ENCODE peak calls at places on chromosome 19, in ten cellular contexts. M is CD8-positive, alpha-beta memory T cell; Z is NCI-H82; V is left cardiac atrium; X is HEK293T; A is stimulated activated CD4-positive, alpha-beta T cell treated with anti-CD3 and anti-CD28 coated beads, Interleukin-4, amount 100 ng/mL, for 48 hours; D is LHCN-M2; K is progenitor cell of endocrine pancreas; U is KG1; R is NCI-H510A. I is an unnamed sample.

GRCh38 chr19:13902993-13903555 is 2.8 kb downstream of the BRME1 start:
- DNase-seq in M (no peak), Z (peak; percentile 60), V (no peak), X (no peak), A (no peak), D (no peak), K (no peak), U (peak; percentile 22), R (no peak), I (no peak)

GRCh38 chr19:588093-588742 is 1.5 kb upstream of the HCN2 start:
- DNase-seq in M (peak; percentile 58), Z (peak; percentile 77), V (peak; percentile 82), X (peak; percentile 79), A (peak; percentile 64), D (peak; percentile 77), K (peak; percentile 41), U (peak; percentile 48), R (peak; percentile 83), I (peak; percentile 70)

GRCh38 chr19:47729799-47730520 is 15.4 kb upstream of the NOP53 start:
- DNase-seq in M (no peak), Z (peak; percentile 87), V (peak; percentile 88), X (peak; percentile 82), A (peak; percentile 75), D (no peak), K (peak; percentile 34), U (peak; percentile 75), R (no peak), I (peak; percentile 36)

GRCh38 chr19:39865186-39865585 is 19.0 kb upstream of the FBL start:
- DNase-seq in M (no peak), Z (no peak), V (no peak), X (no peak), A (no peak), D (no peak), K (no peak), U (no peak), R (no peak), I (no peak)

GRCh38 chr19:35169226-35169995 is 14.9 kb downstream of the FXYD5 start:
- DNase-seq in M (no peak), Z (no peak), V (no peak), X (no peak), A (no peak), D (no peak), K (no peak), U (no peak), R (no peak), I (no peak)

GRCh38 chr19:3509566-3509989 is 3.5 kb downstream of the FZR1 start:
- DNase-seq in M (no peak), Z (no peak), V (no peak), X (no peak), A (peak; percentile 35), D (peak; percentile 78), K (no peak), U (no peak), R (no peak), I (no peak)

GRCh38 chr19:41195675-41196497 is 2.9 kb downstream of the CYP2S1 start:
- DNase-seq in M (no peak), Z (no peak), V (no peak), X (no peak), A (no peak), D (peak; percentile 77), K (no peak), U (no peak), R (no peak), I (no peak)

GRCh38 chr19:38430931-38431330 is 2.6 kb upstream of the RYR1 start:
- DNase-seq in M (no peak), Z (no peak), V (no peak), X (no peak), A (no peak), D (no peak), K (no peak), U (no peak), R (no peak), I (no peak)

GRCh38 chr19:11324748-11325389 is 14.6 kb downstream of the RAB3D start:
- DNase-seq in M (no peak), Z (no peak), V (no peak), X (no peak), A (no peak), D (no peak), K (no peak), U (no peak), R (no peak), I (no peak)

GRCh38 chr19:47141695-47142094 is 11.1 kb downstream of the SAE1 start:
- DNase-seq in M (no peak), Z (no peak), V (no peak), X (no peak), A (no peak), D (no peak), K (no peak), U (no peak), R (no peak), I (no peak)